ENCODE peak calls at places on chromosomes 11 and 22, in five cellular contexts. Z, H, T, O and M are unnamed samples.

GRCh38 chr11:5196731-5197130 is 3.8 kb downstream of the OR51V1 start:
- DNase-seq in Z (no peak), H (no peak), T (no peak), O (no peak), M (no peak)

GRCh38 chr22:30444632-30445437 is 19.3 kb downstream of the MTFP1 start:
- DNase-seq in Z (peak), H (peak), T (peak), O (no peak), M (peak)

GRCh38 chr22:46815132-46815531 is 52.7 kb downstream of the TBC1D22A start:
- DNase-seq in Z (no peak), H (no peak), T (no peak), O (no peak), M (no peak)

GRCh38 chr22:36471341-36471821 is 10.1 kb downstream of the TXN2 start:
- DNase-seq in Z (no peak), H (no peak), T (no peak), O (no peak), M (no peak)

GRCh38 chr11:22711880-22712279 is 45.5 kb downstream of the GAS2 start:
- DNase-seq in Z (no peak), H (no peak), T (no peak), O (peak), M (no peak)

GRCh38 chr11:121241300-121242176 is 51.0 kb upstream of the SC5D start:
- DNase-seq in Z (no peak), H (peak), T (no peak), O (no peak), M (no peak)

GRCh38 chr11:118522571-118523072 is 4.7 kb upstream of the TTC36 start:
- DNase-seq in Z (peak), H (peak), T (no peak), O (no peak), M (no peak)

GRCh38 chr11:59221438-59221837 is 8.7 kb upstream of the MPEG1 start:
- DNase-seq in Z (no peak), H (no peak), T (no peak), O (no peak), M (no peak)

GRCh38 chr11:113685650-113686349 is 20.3 kb downstream of the TMPRSS5 start:
- DNase-seq in Z (no peak), H (no peak), T (no peak), O (no peak), M (no peak)

GRCh38 chr11:2399488-2400068 is 972 bp upstream of the TSSC4 start:
- DNase-seq in Z (peak), H (no peak), T (no peak), O (no peak), M (peak)

GRCh38 chr22:46052331-46052771 is 75.4 kb upstream of the WNT7B start:
- DNase-seq in Z (no peak), H (peak), T (no peak), O (peak), M (no peak)

GRCh38 chr11:124876818-124877630 is 11.8 kb downstream of the ROBO3 start:
- DNase-seq in Z (no peak), H (peak), T (no peak), O (no peak), M (no peak)

GRCh38 chr11:125075242-125075625 is 12.1 kb downstream of the SLC37A2 start:
- DNase-seq in Z (no peak), H (no peak), T (no peak), O (no peak), M (no peak)

GRCh38 chr22:40157546-40157945 is 20.2 kb upstream of the TNRC6B start:
- DNase-seq in Z (no peak), H (no peak), T (no peak), O (no peak), M (no peak)

GRCh38 chr22:26079009-26079408 is 90.3 kb upstream of the SEZ6L start:
- DNase-seq in Z (no peak), H (no peak), T (no peak), O (no peak), M (no peak)

GRCh38 chr11:94129505-94130335 is 1.1 kb downstream of the PANX1 start:
- DNase-seq in Z (peak), H (peak), T (peak), O (no peak), M (peak)

GRCh38 chr11:9150944-9151343 is 59.5 kb upstream of the SCUBE2 start:
- DNase-seq in Z (no peak), H (no peak), T (no peak), O (no peak), M (no peak)

GRCh38 chr11:82775736-82776346 is 42.2 kb upstream of the FAM181B start:
- DNase-seq in Z (peak), H (peak), T (no peak), O (no peak), M (no peak)

GRCh38 chr11:82871646-82872045 is 28.6 kb downstream of the PRCP start:
- DNase-seq in Z (no peak), H (no peak), T (no peak), O (no peak), M (no peak)

GRCh38 chr22:20089977-20090729 is 10.1 kb downstream of the DGCR8 start:
- DNase-seq in Z (no peak), H (no peak), T (no peak), O (peak), M (no peak)

GRCh38 chr11:86459682-86460460 is 85.2 kb downstream of the CCDC81 start:
- DNase-seq in Z (no peak), H (no peak), T (peak), O (peak), M (no peak)

GRCh38 chr11:85923455-85923854 is 68.3 kb downstream of the CCDC83 start:
- DNase-seq in Z (no peak), H (no peak), T (no peak), O (no peak), M (no peak)